ENCODE peak calls at places on chromosome 4, in five cellular contexts. S, A, B, H and W are unnamed samples.

GRCh38 chr4:80309301-80310004 is 26.1 kb upstream of the CFAP299 start:
- DNase-seq in B (peak; percentile 81), H (no peak), S (no peak), A (peak; percentile 77), W (no peak)

GRCh38 chr4:31411606-31412005 is 691.4 kb downstream of the PCDH7 start:
- DNase-seq in S (no peak), B (no peak), H (no peak), A (peak; percentile 42), W (no peak)

GRCh38 chr4:72604324-72604723 is 35.3 kb upstream of the ADAMTS3 start:
- DNase-seq in A (peak; percentile 83), H (no peak), B (peak; percentile 51), S (no peak), W (no peak)

GRCh38 chr4:4327652-4328121 is 37.6 kb downstream of the ZBTB49 start:
- DNase-seq in A (peak; percentile 19), S (no peak), H (peak; percentile 74), B (no peak), W (no peak)

GRCh38 chr4:159209249-159209648 is 106.4 kb downstream of the RAPGEF2 start:
- DNase-seq in H (no peak), B (no peak), A (no peak), S (no peak), W (no peak)

GRCh38 chr4:99657801-99658200 is at the start of gene C4orf54:
- DNase-seq in A (peak; percentile 78), B (peak; percentile 78), H (no peak), S (no peak), W (no peak)

GRCh38 chr4:2261110-2261852 is 628 bp downstream of the MXD4 start:
- DNase-seq in A (peak; percentile 37), B (peak; percentile 30), H (peak; percentile 74), S (peak; percentile 54), W (peak; percentile 61)

GRCh38 chr4:87236851-87237250 is 16.4 kb upstream of the KLHL8 start:
- DNase-seq in B (no peak), H (no peak), A (no peak), S (no peak), W (no peak)

GRCh38 chr4:117773067-117773946 is 261.0 kb upstream of the NDST3 start:
- DNase-seq in S (no peak), A (peak; percentile 37), H (no peak), B (no peak), W (no peak)

GRCh38 chr4:19982556-19982955 is 269.1 kb upstream of the SLIT2 start:
- DNase-seq in A (peak; percentile 21), S (no peak), B (no peak), H (no peak), W (no peak)

GRCh38 chr4:22191565-22192301 is 243.2 kb upstream of the KCNIP4 start:
- DNase-seq in A (no peak), S (no peak), B (no peak), H (no peak), W (no peak)

GRCh38 chr4:1419708-1420107 is 13.5 kb upstream of the NKX1-1 start:
- DNase-seq in A (no peak), B (no peak), S (no peak), H (no peak), W (no peak)

GRCh38 chr4:68359508-68359907 is 9.6 kb upstream of the YTHDC1 start:
- DNase-seq in S (no peak), A (no peak), H (no peak), B (no peak), W (no peak)

GRCh38 chr4:145936142-145937020 is 2.2 kb downstream of the ZNF827 start:
- DNase-seq in S (peak; percentile 74), H (peak; percentile 71), B (peak; percentile 67), A (peak; percentile 75), W (peak; percentile 83)

GRCh38 chr4:104015680-104016079 is 295.9 kb upstream of the TACR3 start:
- DNase-seq in B (no peak), A (peak; percentile 30), H (peak; percentile 47), S (no peak), W (no peak)

DNA sequence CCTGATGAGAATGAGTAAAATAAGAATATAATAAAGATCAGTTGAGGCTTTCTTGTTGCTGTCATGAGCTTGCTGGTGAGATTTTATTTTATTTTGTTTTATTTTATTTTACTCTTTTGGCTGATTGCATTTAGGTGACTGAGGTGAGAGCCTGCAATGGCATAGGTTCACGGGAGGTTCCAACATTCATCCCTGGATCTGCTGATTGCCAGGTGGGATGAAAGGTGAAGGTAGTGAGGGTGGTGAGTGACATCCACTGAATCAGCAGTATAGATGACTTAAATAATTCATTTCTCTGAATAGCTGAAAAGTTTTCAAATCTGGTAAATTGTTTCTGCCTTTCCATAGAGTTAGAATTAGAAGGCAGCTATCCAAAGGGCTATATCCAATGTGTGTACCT is 95.4 kb upstream of the SLC4A4 start:
- DNase-seq in S (no peak), A (no peak), B (no peak), H (no peak), W (no peak)
- H3K27ac ChIP-seq in S (no peak overlapping the region), A (no peak overlapping the region), B (no peak overlapping the region), H (no peak overlapping the region), W (no peak overlapping the region)

DNA sequence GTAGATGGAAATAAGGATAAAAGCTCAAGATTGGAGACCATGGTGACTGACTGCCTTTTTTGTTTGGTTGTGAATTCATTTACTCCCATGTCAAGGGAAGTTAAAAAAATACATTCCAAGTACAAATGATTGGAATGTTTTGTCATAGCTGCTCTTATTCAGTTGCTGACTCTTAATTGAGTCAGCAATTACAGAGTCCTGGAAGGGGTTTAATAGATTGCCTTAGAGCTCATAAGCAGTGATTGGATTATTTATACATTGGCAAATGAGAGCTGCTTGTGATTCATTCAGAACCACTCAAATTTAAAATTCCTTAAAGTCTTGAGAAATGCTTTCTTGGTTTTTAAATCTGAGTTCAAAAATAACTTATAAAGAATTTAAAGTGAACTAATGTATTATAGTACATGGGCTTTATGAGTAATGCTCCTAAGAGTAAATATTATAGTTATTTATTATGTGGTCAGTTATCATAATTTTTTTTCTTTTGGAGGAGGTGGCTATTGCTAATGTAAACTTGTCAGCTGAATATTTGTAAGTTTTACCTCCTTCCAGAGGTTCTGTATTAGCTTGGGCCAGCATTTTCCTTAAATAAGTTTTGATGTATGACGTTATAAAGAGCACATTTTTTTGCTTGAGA is 13.6 kb downstream of the JADE1 start:
- DNase-seq in H (no peak), S (no peak), A (peak; percentile 85), B (peak; percentile 83), W (no peak)
- H3K4me1 ChIP-seq in H (peaks cover 46% of the 10 kb centered on the region), S (peaks cover 22% of the 10 kb centered on the region), A (peaks cover 35% of the 10 kb centered on the region), B (peaks cover 18% of the 10 kb centered on the region), W (peaks cover 66% of the 10 kb centered on the region)

GRCh38 chr4:3268395-3269104 is 19.6 kb downstream of the MSANTD1 start:
- DNase-seq in A (no peak), B (no peak), S (no peak), H (peak; percentile 1), W (no peak)
- H3K27ac ChIP-seq in A (no peak overlapping the region), B (no peak overlapping the region), S (no peak overlapping the region), H (no peak overlapping the region), W (no peak overlapping the region)

DNA sequence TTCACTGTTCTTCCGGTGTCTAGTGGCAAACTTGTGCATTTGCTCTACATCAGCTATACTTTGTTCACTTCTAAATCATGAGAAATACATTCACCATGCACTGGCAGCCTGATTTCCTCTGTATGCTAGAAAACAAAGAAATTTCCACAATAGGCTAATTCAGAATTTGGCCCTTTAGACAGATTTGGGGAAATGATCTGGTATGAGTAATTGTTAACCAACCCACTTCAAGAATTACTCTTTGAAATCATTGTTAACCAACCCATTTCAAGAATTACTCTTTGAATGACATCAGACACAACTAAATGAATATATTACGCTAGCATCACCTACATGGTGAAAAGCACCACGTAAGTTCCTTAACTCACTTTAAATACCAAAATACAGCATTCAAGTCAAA is 14.6 kb downstream of the APBB2 start:
- DNase-seq in S (no peak), B (no peak), H (no peak), A (no peak), W (no peak)
- H3K4me1 ChIP-seq in S (no peaks in the 10 kb centered on the region), B (peaks cover 17% of the 10 kb centered on the region), H (no peaks in the 10 kb centered on the region), A (peaks cover 9% of the 10 kb centered on the region), W (no peaks in the 10 kb centered on the region)

DNA sequence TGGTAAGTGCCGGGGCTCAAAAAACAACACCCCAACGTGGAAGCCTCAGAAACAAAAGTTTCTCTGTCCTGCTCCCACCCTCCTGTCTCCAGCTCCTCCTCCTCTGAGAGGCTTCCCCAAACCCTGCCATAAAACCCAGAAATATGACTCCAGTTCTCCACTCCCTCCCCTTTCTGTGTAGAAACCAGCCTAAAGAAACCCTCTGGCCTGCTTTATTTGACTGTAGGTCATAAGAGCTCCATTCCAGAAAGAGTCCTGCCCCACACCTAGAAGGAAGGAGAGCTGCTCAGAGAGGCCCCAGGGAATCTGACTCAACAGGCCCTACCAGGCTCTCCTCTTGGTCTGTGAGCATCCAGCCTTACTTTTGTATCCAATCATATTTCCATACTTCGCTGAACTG is 872 bp upstream of the S100P start:
- DNase-seq in S (no peak), H (no peak), A (peak; percentile 72), B (peak; percentile 21), W (no peak)
- H3K27ac ChIP-seq in S (no peak overlapping the region), H (no peak overlapping the region), A (peak overlapping the region; percentile 96), B (no peak overlapping the region), W (peak overlapping the region; percentile 33)

DNA sequence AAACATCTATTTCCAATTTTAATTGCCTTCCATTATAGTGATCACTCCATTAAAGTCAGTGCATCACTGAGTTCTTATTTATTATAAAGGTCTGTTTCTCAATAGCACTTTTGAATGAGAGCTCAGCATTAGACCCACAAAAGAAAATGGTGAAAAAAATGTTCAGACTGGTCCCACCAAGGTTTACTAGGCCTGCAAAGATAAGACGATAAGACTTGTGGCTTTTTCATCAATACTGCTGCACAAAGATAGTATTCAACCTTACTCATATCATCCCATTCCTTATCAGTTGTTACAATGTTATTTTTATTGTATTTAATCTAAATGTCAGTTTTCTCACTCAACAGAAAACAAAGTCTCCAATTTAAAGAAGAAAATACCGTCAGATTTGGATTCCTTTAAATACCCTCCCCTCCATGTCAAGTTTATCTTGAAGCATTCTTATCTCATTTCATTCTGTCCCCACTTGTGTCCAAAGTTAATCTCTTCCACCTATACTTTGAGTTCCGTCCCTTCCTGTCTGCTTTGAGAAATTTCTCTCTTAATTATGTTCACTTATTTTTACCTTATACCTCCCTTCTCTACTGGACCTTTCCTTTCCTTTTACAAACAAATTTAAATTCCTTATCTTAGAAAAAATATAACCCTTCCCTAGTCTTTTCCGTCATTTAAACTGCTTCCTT is 140.0 kb downstream of the GASK1B start:
- DNase-seq in H (no peak), S (no peak), B (no peak), A (no peak), W (no peak)
- H3K4me1 ChIP-seq in H (no peaks in the 10 kb centered on the region), S (peaks cover 21% of the 10 kb centered on the region), B (peaks cover 8% of the 10 kb centered on the region), A (no peaks in the 10 kb centered on the region), W (no peaks in the 10 kb centered on the region)

DNA sequence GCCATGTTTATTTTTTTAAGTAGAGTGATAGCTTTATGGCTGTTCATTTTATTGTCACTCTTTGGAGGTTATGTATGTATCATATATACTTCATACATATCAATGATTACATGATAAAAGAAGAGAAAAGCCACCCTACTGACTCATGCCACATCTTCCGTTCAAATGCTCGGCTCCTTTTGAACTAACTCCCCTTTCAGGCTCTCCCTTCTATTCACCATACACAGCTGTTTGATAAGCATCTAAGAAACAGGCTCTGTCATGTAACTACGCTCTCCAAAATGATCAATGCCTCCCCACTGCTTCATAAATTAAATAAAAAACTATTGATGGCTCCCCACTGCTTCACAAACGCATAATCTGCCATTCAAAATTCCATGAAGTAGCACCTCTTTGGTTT is 89.4 kb downstream of the SEL1L3 start:
- DNase-seq in S (no peak), B (no peak), H (no peak), A (no peak), W (no peak)
- H3K27ac ChIP-seq in S (no peak overlapping the region), B (no peak overlapping the region), H (no peak overlapping the region), A (no peak overlapping the region), W (no peak overlapping the region)

GRCh38 chr4:26420903-26421302 is 69.4 kb downstream of the CCKAR start:
- DNase-seq in S (no peak), H (no peak), B (no peak), A (no peak), W (no peak)
- H3K4me1 ChIP-seq in S (peaks cover 37% of the 10 kb centered on the region), H (peaks cover 7% of the 10 kb centered on the region), B (no peaks in the 10 kb centered on the region), A (peaks cover 14% of the 10 kb centered on the region), W (no peaks in the 10 kb centered on the region)